ENCODE peak calls at places on chromosomes 4 and X, in eight cellular contexts. B is psoas muscle, U is MCF 10A, R is suprapubic skin, S is ovary, O is WTC11, E is NAMALWA, P is HFFc6. F is an unnamed sample.
A peak's percentile ranks its signal among the peaks of the same experiment; 100 is the strongest.

GRCh38 chr4:8325284-8325973 is 55.9 kb downstream of the HTRA3 start:
- DNase-seq in B (no peak), U (no peak), R (peak; percentile 37), S (peak; percentile 24), O (peak; percentile 4), E (no peak), P (peak; percentile 4), F (no peak)

GRCh38 chr4:7206385-7206784 is 14.0 kb downstream of the SORCS2 start:
- DNase-seq in B (no peak), U (peak; percentile 66), R (no peak), S (no peak), O (no peak), E (no peak), P (peak; percentile 51), F (no peak)

GRCh38 chr4:53208749-53209148 is 157.1 kb downstream of the SCFD2 start:
- DNase-seq in B (no peak), U (no peak), R (no peak), S (no peak), O (no peak), E (no peak), P (no peak), F (no peak)

GRCh38 chr4:27316176-27316575 is 455.5 kb downstream of the STIM2 start:
- DNase-seq in B (no peak), U (peak; percentile 42), R (no peak), S (no peak), O (no peak), E (no peak), P (no peak), F (no peak)

GRCh38 chr4:94519925-94520789 is 68.4 kb downstream of the PDLIM5 start:
- DNase-seq in B (no peak), U (no peak), R (no peak), S (no peak), O (no peak), E (peak; percentile 18), P (no peak), F (peak; percentile 31)

GRCh38 chr4:978957-979701 is 5.8 kb upstream of the DGKQ start:
- DNase-seq in B (no peak), U (peak; percentile 63), R (no peak), S (no peak), O (no peak), E (peak; percentile 29), P (peak; percentile 25), F (no peak)

GRCh38 chrX:40151211-40152172 is 53.7 kb upstream of the BCOR start:
- DNase-seq in B (peak; percentile 77), U (no peak), R (no peak), S (peak; percentile 76), O (peak; percentile 19), E (no peak), P (no peak), F (peak; percentile 94)

GRCh38 chr4:177485528-177485927 is 43.3 kb upstream of the AGA start:
- DNase-seq in B (no peak), U (no peak), R (no peak), S (no peak), O (no peak), E (no peak), P (peak; percentile 39), F (no peak)

GRCh38 chrX:12890467-12890866 is 16.0 kb upstream of the TLR8 start:
- DNase-seq in B (no peak), U (no peak), R (no peak), S (no peak), O (no peak), E (peak; percentile 63), P (no peak), F (no peak)

GRCh38 chrX:30949554-30949953 is 60.5 kb upstream of the TAB3 start:
- DNase-seq in B (no peak), U (no peak), R (no peak), S (no peak), O (no peak), E (no peak), P (no peak), F (no peak)

GRCh38 chr4:66688674-66689073 is 856.6 kb downstream of the CENPC start:
- DNase-seq in B (no peak), U (peak; percentile 33), R (no peak), S (no peak), O (no peak), E (peak; percentile 17), P (peak; percentile 19), F (peak; percentile 37)

GRCh38 chrX:129557844-129558243 is 17.8 kb downstream of the OCRL start:
- DNase-seq in B (no peak), U (no peak), R (no peak), S (no peak), O (no peak), E (no peak), P (no peak), F (no peak)